ENCODE peak calls at places on chromosome 22, in ten cellular contexts. R is esophagus squamous epithelium, G is IMR-90, A is prostate gland, S is thyroid gland, L is suprapubic skin, V is adrenal gland, O is HepG2, Z is body of pancreas, Y is right lobe of liver. P is an unnamed sample.

GRCh38 chr22:50699001-50699753 is 26.6 kb downstream of the SHANK3 start:
- DNase-seq in Y (peak), O (no peak), R (no peak), A (no peak), Z (peak), S (no peak), V (peak), L (peak), G (no peak), P (no peak)

GRCh38 chr22:30591191-30591587 is 521 bp downstream of the PES1 start:
- DNase-seq in V (peak), R (no peak), Y (no peak), L (no peak), A (no peak), S (no peak), Z (no peak), O (no peak), G (peak), P (no peak)

GRCh38 chr22:37020192-37020479 is 594 bp downstream of the MPST start:
- DNase-seq in O (no peak), V (peak), S (peak), G (peak), Y (peak), A (peak), L (no peak), R (no peak), Z (peak), P (peak)

GRCh38 chr22:37045958-37046357 is 5.6 kb upstream of the KCTD17 start:
- DNase-seq in V (no peak), G (peak), O (no peak), Z (no peak), L (no peak), S (no peak), R (no peak), A (no peak), Y (no peak), P (no peak)

GRCh38 chr22:23121026-23121823 is 20.6 kb downstream of the RSPH14 start:
- DNase-seq in V (no peak), Z (no peak), S (no peak), R (no peak), Y (no peak), O (no peak), G (peak), A (no peak), L (no peak), P (no peak)

GRCh38 chr22:25419247-25420113 is 145.0 kb upstream of the GRK3 start:
- DNase-seq in R (no peak), G (peak), Y (no peak), A (no peak), O (peak), Z (no peak), L (peak), S (peak), V (peak), P (no peak)

GRCh38 chr22:32558681-32559355 is 84.2 kb downstream of the FBXO7 start:
- DNase-seq in L (peak), V (peak), Z (peak), O (no peak), Y (no peak), A (peak), G (peak), S (peak), R (no peak), P (peak)

GRCh38 chr22:37162221-37163095 is 12.7 kb upstream of the IL2RB start:
- DNase-seq in Z (no peak), O (no peak), S (no peak), A (no peak), G (no peak), V (no peak), R (no peak), L (no peak), Y (no peak), P (no peak)

GRCh38 chr22:21672107-21672629 is 6.4 kb downstream of the PPIL2 start:
- DNase-seq in O (no peak), V (no peak), Z (no peak), R (no peak), Y (no peak), G (no peak), L (no peak), S (no peak), A (no peak), P (no peak)

GRCh38 chr22:46812034-46812605 is 49.7 kb downstream of the TBC1D22A start:
- DNase-seq in Y (no peak), Z (no peak), V (no peak), L (no peak), O (no peak), A (no peak), S (no peak), R (no peak), G (no peak), P (peak)

GRCh38 chr22:46062971-46063631 is 86.1 kb upstream of the WNT7B start:
- DNase-seq in A (no peak), S (no peak), V (peak), R (no peak), L (peak), Y (no peak), G (no peak), Z (peak), O (no peak), P (peak)

GRCh38 chr22:20424937-20425587 is 12.6 kb downstream of the SCARF2 start:
- DNase-seq in Y (peak), R (no peak), A (no peak), O (no peak), G (no peak), L (no peak), V (peak), S (no peak), Z (no peak), P (no peak)

GRCh38 chr22:45656577-45656976 is 15.1 kb upstream of the ATXN10 start:
- DNase-seq in O (peak), Y (no peak), R (no peak), L (no peak), S (no peak), G (peak), V (no peak), Z (no peak), A (no peak), P (no peak)

GRCh38 chr22:45891996-45892621 is 84.9 kb downstream of the WNT7B start:
- DNase-seq in O (no peak), V (no peak), S (no peak), Y (no peak), G (no peak), Z (no peak), A (no peak), R (no peak), L (no peak), P (no peak)

GRCh38 chr22:20479612-20480196 is 15.9 kb downstream of the KLHL22 start:
- DNase-seq in Z (no peak), L (no peak), Y (no peak), V (no peak), A (no peak), O (no peak), G (no peak), S (no peak), R (no peak), P (no peak)

GRCh38 chr22:48098243-48098935 is 1335.9 kb downstream of the TBC1D22A start:
- DNase-seq in R (no peak), O (no peak), Z (no peak), Y (no peak), A (no peak), V (no peak), S (no peak), L (no peak), G (no peak), P (no peak)

GRCh38 chr22:48097723-48098122 is 1335.3 kb downstream of the TBC1D22A start:
- DNase-seq in Z (no peak), A (no peak), V (no peak), Y (peak), O (no peak), L (peak), R (no peak), S (no peak), G (no peak), P (no peak)

GRCh38 chr22:48099671-48100070 is 1337.2 kb downstream of the TBC1D22A start:
- DNase-seq in S (no peak), L (peak), R (no peak), Z (no peak), Y (peak), G (no peak), O (no peak), V (no peak), A (no peak), P (peak)

GRCh38 chr22:48099251-48099650 is 1336.8 kb downstream of the TBC1D22A start:
- DNase-seq in Y (no peak), O (no peak), S (no peak), A (no peak), G (no peak), V (no peak), Z (no peak), R (no peak), L (peak), P (peak)

GRCh38 chr22:48098936-48099245 is 1336.4 kb downstream of the TBC1D22A start:
- DNase-seq in A (no peak), Z (no peak), G (no peak), L (peak), Y (peak), S (no peak), R (no peak), V (no peak), O (no peak), P (no peak)
- TF ChIP-seq POLR2A in A (no peak), Z (no peak), G (no peak), L (no peak), Y (no peak), S (no peak), R (no peak), V (no peak), O (no peak), P (no peak)

GRCh38 chr22:19265779-19266178 is 25.7 kb downstream of the CLTCL1 start:
- DNase-seq in R (no peak), G (no peak), O (no peak), A (no peak), S (no peak), Z (no peak), Y (no peak), V (no peak), L (no peak), P (no peak)

GRCh38 chr22:19260804-19261203 is 30.7 kb downstream of the CLTCL1 start:
- DNase-seq in O (no peak), A (no peak), S (no peak), L (no peak), V (no peak), Y (no peak), R (no peak), G (no peak), Z (no peak), P (no peak)

GRCh38 chr22:19258371-19258770 is 33.1 kb downstream of the CLTCL1 start:
- DNase-seq in L (no peak), Z (no peak), A (no peak), G (no peak), S (no peak), V (no peak), O (no peak), Y (no peak), R (no peak), P (no peak)

GRCh38 chr22:19260194-19260593 is 31.3 kb downstream of the CLTCL1 start:
- DNase-seq in R (no peak), Z (no peak), L (no peak), A (no peak), S (no peak), Y (no peak), O (no peak), V (no peak), G (no peak), P (no peak)
- H3K4me3 ChIP-seq in R (peak), Z (no peak), L (peak), A (no peak), S (peak), Y (no peak), O (no peak), V (no peak), G (no peak), P (no peak)

GRCh38 chr22:49500942-49501395 is 326.7 kb downstream of the BRD1 start:
- DNase-seq in V (no peak), S (no peak), A (no peak), Z (no peak), G (no peak), R (no peak), L (no peak), Y (no peak), O (no peak), P (no peak)

GRCh38 chr22:49500076-49500460 is 327.6 kb downstream of the BRD1 start:
- DNase-seq in Z (no peak), Y (no peak), A (no peak), G (no peak), S (no peak), O (no peak), L (no peak), V (no peak), R (no peak), P (no peak)

GRCh38 chr22:49503321-49503720 is 324.4 kb downstream of the BRD1 start:
- DNase-seq in S (no peak), O (no peak), A (no peak), Z (no peak), R (no peak), G (no peak), L (no peak), Y (no peak), V (no peak), P (no peak)

GRCh38 chr22:49503896-49504521 is 323.7 kb downstream of the BRD1 start:
- DNase-seq in R (no peak), Z (no peak), L (peak), Y (peak), G (no peak), A (no peak), O (no peak), V (no peak), S (no peak), P (peak)

GRCh38 chr22:49502126-49502826 is 325.4 kb downstream of the BRD1 start:
- DNase-seq in L (no peak), V (no peak), Z (no peak), S (no peak), O (peak), A (no peak), G (no peak), Y (peak), R (no peak), P (no peak)
- TF ChIP-seq POLR2A in L (no peak), V (no peak), Z (no peak), S (no peak), O (no peak), A (no peak), G (no peak), Y (no peak), R (no peak), P (no peak)

DNA sequence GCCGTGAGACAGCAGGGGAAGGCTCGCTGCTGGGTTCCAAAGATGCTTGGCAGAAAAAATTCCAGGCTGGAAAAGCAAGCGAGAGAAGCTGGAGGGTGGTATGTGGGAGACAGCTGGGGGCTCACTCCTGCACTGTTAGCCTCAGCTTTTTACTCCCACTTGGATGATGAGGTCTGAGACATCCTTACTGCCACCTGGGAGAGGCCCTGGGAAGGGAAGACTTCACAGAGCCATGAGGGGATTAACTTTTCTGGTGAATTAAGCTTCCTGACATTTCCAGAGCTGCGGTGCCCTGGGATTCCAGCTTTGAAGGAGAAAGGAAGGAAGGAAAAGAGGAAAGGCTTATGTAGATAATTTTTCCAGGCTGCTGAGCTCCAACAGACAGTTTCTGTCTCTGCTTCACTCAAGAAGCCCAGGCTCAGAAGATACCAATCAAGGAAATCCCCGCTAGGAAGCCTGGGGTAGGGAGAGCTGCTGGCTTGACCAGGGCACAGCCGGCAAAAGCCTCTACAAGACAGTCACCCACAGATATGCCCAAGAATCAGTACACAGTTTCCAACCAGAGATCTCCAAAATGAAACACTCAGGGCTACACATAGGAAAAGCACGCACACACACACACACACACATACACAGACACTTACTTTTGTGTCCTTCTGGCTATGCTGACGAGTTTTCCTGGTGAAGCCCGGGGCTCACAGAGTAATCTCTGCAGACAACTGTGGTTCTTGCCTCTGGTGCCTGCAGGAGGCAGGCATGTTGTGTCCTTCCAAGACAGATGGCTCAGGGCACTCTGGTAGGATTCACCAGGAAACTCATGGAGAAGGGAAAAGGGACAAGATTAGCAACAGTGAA is 907 bp downstream of the MCHR1 start:
- DNase-seq in S (no peak), Y (no peak), G (peak), Z (no peak), A (no peak), L (no peak), O (no peak), R (no peak), V (no peak), P (no peak)
- H3K4me3 ChIP-seq in S (no peak), Y (no peak), G (no peak), Z (no peak), A (no peak), L (peak), O (peak), R (no peak), V (no peak), P (no peak)

GRCh38 chr22:44207981-44208317 is 27.2 kb downstream of the PARVG start:
- DNase-seq in L (no peak), S (no peak), Y (no peak), G (no peak), A (no peak), R (no peak), O (no peak), V (no peak), Z (no peak), P (no peak)
- TF ChIP-seq POLR2A in L (no peak), S (no peak), Y (no peak), G (no peak), A (no peak), R (no peak), O (no peak), V (no peak), Z (no peak), P (no peak)

GRCh38 chr22:33923033-33923432 is 2.8 kb upstream of the LARGE1 start:
- DNase-seq in L (no peak), Z (no peak), R (no peak), O (no peak), S (no peak), V (no peak), A (no peak), G (peak), Y (no peak), P (no peak)
- H3K4me3 ChIP-seq in L (peak), Z (no peak), R (peak), O (no peak), S (peak), V (no peak), A (peak), G (peak), Y (peak), P (peak)

GRCh38 chr22:18056161-18056666 is 21.6 kb upstream of the PEX26 start:
- DNase-seq in A (no peak), Y (no peak), L (no peak), Z (peak), O (peak), S (no peak), G (peak), V (peak), R (no peak), P (no peak)
- TF ChIP-seq POLR2A in A (no peak), Y (no peak), L (no peak), Z (no peak), O (no peak), S (no peak), G (no peak), V (peak), R (no peak), P (no peak)

GRCh38 chr22:42440728-42441127 is 8.5 kb upstream of the NFAM1 start:
- DNase-seq in Z (no peak), A (no peak), R (no peak), L (no peak), S (no peak), Y (no peak), G (no peak), V (no peak), O (no peak), P (no peak)
- H3K4me3 ChIP-seq in Z (no peak), A (no peak), R (no peak), L (no peak), S (no peak), Y (no peak), G (no peak), V (no peak), O (no peak), P (no peak)

DNA sequence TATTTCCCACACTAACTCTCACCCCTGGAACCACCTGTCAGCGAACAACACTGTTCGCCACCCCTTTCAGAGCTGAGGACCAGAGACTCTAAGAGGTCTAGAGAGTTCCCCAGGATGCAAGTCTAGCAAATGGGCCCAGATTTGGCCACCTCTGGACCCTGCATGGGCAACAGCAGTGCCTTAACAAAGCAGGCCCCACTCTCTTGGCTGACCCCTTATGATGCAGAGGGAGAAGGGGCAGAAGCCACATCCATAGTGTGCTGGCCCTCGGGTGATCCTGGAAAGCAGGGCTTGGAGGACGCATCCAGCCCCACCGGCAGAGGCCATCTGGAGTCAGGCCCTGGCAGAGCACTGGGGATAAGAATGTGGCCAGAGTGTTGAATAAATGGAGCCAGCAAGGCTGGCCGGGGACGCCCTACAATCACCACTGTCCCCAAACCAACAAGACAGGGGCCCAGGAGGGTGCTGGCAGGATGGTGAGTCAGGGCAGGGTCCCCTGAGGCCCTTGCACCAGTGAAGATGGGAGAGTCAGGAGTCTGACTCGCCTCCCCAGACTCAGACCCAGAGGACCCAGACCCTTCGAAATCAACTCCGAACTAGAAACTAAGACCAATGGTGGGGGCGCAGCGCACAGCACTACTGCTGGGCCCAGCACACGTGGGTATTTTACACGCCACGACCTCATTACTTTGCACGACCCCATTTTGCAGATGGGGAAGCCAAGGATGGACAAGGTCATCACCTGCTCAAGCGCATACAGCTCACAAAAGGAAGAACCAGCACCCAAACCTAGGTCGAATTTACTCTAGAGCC is 6.5 kb downstream of the CSNK1E start:
- DNase-seq in S (no peak), L (no peak), Z (no peak), V (no peak), Y (no peak), R (no peak), A (no peak), O (no peak), G (no peak), P (no peak)
- TF ChIP-seq POLR2A in S (no peak), L (no peak), Z (no peak), V (no peak), Y (no peak), R (no peak), A (no peak), O (no peak), G (no peak), P (no peak)

P was measured in stomach.